ENCODE peak calls at places on chromosomes 11 and 22, in ten cellular contexts. M is NCI-H1105 treated with DMSO at 0.1 percent for 48 hours; T is lung; F is activated T-cell treated with anti-CD3 and anti-CD28 coated beads, Interleukin-2, amount 50 U/mL, for 24 hours; G is AG04450; H is A172; W is heart right ventricle; R is ovary; U is MCF 10A; K is T-helper 1 cell. Y is an unnamed sample.

GRCh38 chr11:8532475-8532874 is 61.6 kb downstream of the STK33 start:
- DNase-seq in M (no peak), T (no peak), F (no peak), G (no peak), H (no peak), W (no peak), R (no peak), U (no peak), K (no peak), Y (no peak)

GRCh38 chr11:74011360-74012071 is 2.6 kb upstream of the UCP3 start:
- DNase-seq in M (no peak), T (no peak), F (peak), G (no peak), H (no peak), W (no peak), R (no peak), U (no peak), K (no peak), Y (no peak)

GRCh38 chr11:33687733-33688479 is 12.7 kb downstream of the C11orf91 start:
- DNase-seq in M (peak), T (no peak), F (no peak), G (no peak), H (peak), W (no peak), R (peak), U (peak), K (no peak), Y (peak)

GRCh38 chr11:123603666-123604065 is 50.8 kb downstream of the SCN3B start:
- DNase-seq in M (no peak), T (no peak), F (no peak), G (no peak), H (no peak), W (no peak), R (no peak), U (no peak), K (no peak), Y (no peak)

GRCh38 chr11:61083601-61084147 is 18.6 kb upstream of the CD5 start:
- DNase-seq in M (no peak), T (no peak), F (peak), G (no peak), H (no peak), W (no peak), R (no peak), U (no peak), K (peak), Y (no peak)

GRCh38 chr11:81345609-81346008 is 1388.1 kb downstream of the FAM181B start:
- DNase-seq in M (no peak), T (no peak), F (no peak), G (no peak), H (no peak), W (no peak), R (no peak), U (no peak), K (no peak), Y (no peak)

GRCh38 chr22:47297261-47298016 is 535.0 kb downstream of the TBC1D22A start:
- DNase-seq in M (no peak), T (no peak), F (no peak), G (no peak), H (no peak), W (no peak), R (no peak), U (no peak), K (no peak), Y (no peak)

GRCh38 chr11:113505541-113506375 is 30.6 kb upstream of the DRD2 start:
- DNase-seq in M (no peak), T (no peak), F (no peak), G (no peak), H (peak), W (no peak), R (no peak), U (peak), K (no peak), Y (peak)

GRCh38 chr22:46522743-46523300 is 14.6 kb downstream of the CELSR1 start:
- DNase-seq in M (no peak), T (no peak), F (no peak), G (no peak), H (no peak), W (no peak), R (no peak), U (no peak), K (no peak), Y (no peak)

GRCh38 chr11:120709808-120710207 is 198.3 kb downstream of the GRIK4 start:
- DNase-seq in M (no peak), T (no peak), F (no peak), G (no peak), H (no peak), W (no peak), R (no peak), U (no peak), K (no peak), Y (no peak)

GRCh38 chr11:70066628-70067027 is 11.5 kb upstream of the ANO1 start:
- DNase-seq in M (no peak), T (no peak), F (no peak), G (no peak), H (no peak), W (no peak), R (no peak), U (no peak), K (no peak), Y (no peak)

GRCh38 chr22:49521787-49522224 is 305.9 kb downstream of the BRD1 start:
- DNase-seq in M (no peak), T (no peak), F (peak), G (no peak), H (no peak), W (no peak), R (no peak), U (no peak), K (no peak), Y (no peak)

GRCh38 chr11:61551630-61552029 is 29.2 kb downstream of the SYT7 start:
- DNase-seq in M (no peak), T (no peak), F (no peak), G (no peak), H (peak), W (peak), R (no peak), U (peak), K (no peak), Y (no peak)

GRCh38 chr11:67599149-67599548 is 7.6 kb upstream of the NDUFV1 start:
- DNase-seq in M (no peak), T (no peak), F (no peak), G (no peak), H (no peak), W (no peak), R (no peak), U (no peak), K (no peak), Y (no peak)

GRCh38 chr22:32723632-32724031 is 77.9 kb upstream of the TIMP3 start:
- DNase-seq in M (no peak), T (peak), F (peak), G (peak), H (peak), W (peak), R (no peak), U (peak), K (peak), Y (peak)

GRCh38 chr22:28609921-28610320 is 69.7 kb downstream of the TTC28 start:
- DNase-seq in M (no peak), T (no peak), F (no peak), G (no peak), H (no peak), W (no peak), R (no peak), U (no peak), K (no peak), Y (no peak)

GRCh38 chr11:45857834-45858492 is 10.7 kb downstream of the CRY2 start:
- DNase-seq in M (peak), T (peak), F (no peak), G (no peak), H (peak), W (peak), R (no peak), U (no peak), K (no peak), Y (no peak)

GRCh38 chr11:112280268-112281126 is 19.8 kb upstream of the PLET1 start:
- DNase-seq in M (peak), T (peak), F (peak), G (peak), H (peak), W (no peak), R (peak), U (peak), K (peak), Y (peak)